ENCODE peak calls at places on chromosomes 13 and 19, in four cellular contexts. One of them, this sample, is unnamed.
A peak's percentile ranks its signal among the peaks of the same experiment; 100 is the strongest.

GRCh38 chr19:38842439-38843174 is 7.2 kb downstream of the HNRNPL start:
- DNase-seq in neural progenitor cell: no peak
- DNase-seq in pancreas: no peak
- DNase-seq in fibroblast of lung: no peak
- DNase-seq in this sample: no peak

GRCh38 chr13:23621316-23621645 is 51.1 kb downstream of the TNFRSF19 start:
- DNase-seq in neural progenitor cell: no peak
- DNase-seq in pancreas: no peak
- DNase-seq in fibroblast of lung: peak; percentile 95
- DNase-seq in this sample: no peak

GRCh38 chr19:41934849-41935374 is 6.7 kb upstream of the ERFL start:
- DNase-seq in neural progenitor cell: peak; percentile 88
- DNase-seq in pancreas: peak; percentile 58
- DNase-seq in fibroblast of lung: no peak
- DNase-seq in this sample: peak; percentile 64

GRCh38 chr19:11210656-11210928 is 13.2 kb upstream of the KANK2 start:
- DNase-seq in neural progenitor cell: no peak
- DNase-seq in pancreas: no peak
- DNase-seq in fibroblast of lung: no peak
- DNase-seq in this sample: no peak

GRCh38 chr13:109274188-109274821 is 512.1 kb downstream of the IRS2 start:
- DNase-seq in neural progenitor cell: peak; percentile 89
- DNase-seq in pancreas: no peak
- DNase-seq in fibroblast of lung: peak; percentile 85
- DNase-seq in this sample: no peak

GRCh38 chr13:34161829-34162544 is 344.0 kb downstream of the RFC3 start:
- DNase-seq in neural progenitor cell: peak; percentile 41
- DNase-seq in pancreas: no peak
- DNase-seq in fibroblast of lung: peak; percentile 90
- DNase-seq in this sample: no peak

GRCh38 chr19:54188224-54188871 is 1.0 kb downstream of the MBOAT7 start:
- DNase-seq in neural progenitor cell: peak; percentile 53
- DNase-seq in pancreas: no peak
- DNase-seq in fibroblast of lung: peak; percentile 84
- DNase-seq in this sample: no peak

GRCh38 chr13:52955505-52955904 is 73.1 kb upstream of the OLFM4 start:
- DNase-seq in neural progenitor cell: peak; percentile 73
- DNase-seq in pancreas: no peak
- DNase-seq in fibroblast of lung: no peak
- DNase-seq in this sample: no peak

GRCh38 chr13:101065314-101065713 is 351.0 kb downstream of the NALCN start:
- DNase-seq in neural progenitor cell: no peak
- DNase-seq in pancreas: no peak
- DNase-seq in fibroblast of lung: peak; percentile 78
- DNase-seq in this sample: no peak

GRCh38 chr13:100129605-100130004 is 40.7 kb downstream of the PCCA start:
- DNase-seq in neural progenitor cell: no peak
- DNase-seq in pancreas: no peak
- DNase-seq in fibroblast of lung: no peak
- DNase-seq in this sample: no peak

GRCh38 chr13:45393941-45394570 is 24.1 kb downstream of the SLC25A30 start:
- DNase-seq in neural progenitor cell: peak; percentile 74
- DNase-seq in pancreas: no peak
- DNase-seq in fibroblast of lung: peak; percentile 51
- DNase-seq in this sample: no peak

GRCh38 chr19:6066661-6067646 is 43.3 kb downstream of the RFX2 start:
- DNase-seq in neural progenitor cell: peak; percentile 98
- DNase-seq in pancreas: peak; percentile 91
- DNase-seq in fibroblast of lung: peak; percentile 92
- DNase-seq in this sample: peak; percentile 94

GRCh38 chr19:7545295-7545694 is 9.8 kb downstream of the PNPLA6 start:
- DNase-seq in neural progenitor cell: no peak
- DNase-seq in pancreas: no peak
- DNase-seq in fibroblast of lung: no peak
- DNase-seq in this sample: no peak

GRCh38 chr19:5985098-5985783 is 7.3 kb upstream of the RANBP3 start:
- DNase-seq in neural progenitor cell: no peak
- DNase-seq in pancreas: no peak
- DNase-seq in fibroblast of lung: peak; percentile 73
- DNase-seq in this sample: no peak

GRCh38 chr19:15025237-15025636 is 24.0 kb upstream of the CASP14 start:
- DNase-seq in neural progenitor cell: no peak
- DNase-seq in pancreas: no peak
- DNase-seq in fibroblast of lung: no peak
- DNase-seq in this sample: no peak

GRCh38 chr19:7738023-7738422 is 6.1 kb upstream of the CLEC4G start:
- DNase-seq in neural progenitor cell: no peak
- DNase-seq in pancreas: no peak
- DNase-seq in fibroblast of lung: no peak
- DNase-seq in this sample: no peak

GRCh38 chr19:30656520-30657100 is 284.4 kb downstream of the ZNF536 start:
- DNase-seq in neural progenitor cell: no peak
- DNase-seq in pancreas: no peak
- DNase-seq in fibroblast of lung: no peak
- DNase-seq in this sample: no peak

GRCh38 chr19:30649934-30650614 is 277.9 kb downstream of the ZNF536 start:
- DNase-seq in neural progenitor cell: peak; percentile 68
- DNase-seq in pancreas: peak; percentile 33
- DNase-seq in fibroblast of lung: peak; percentile 31
- DNase-seq in this sample: no peak

GRCh38 chr19:2811735-2812413 is 7.8 kb upstream of the ZNF554 start:
- DNase-seq in neural progenitor cell: no peak
- DNase-seq in pancreas: no peak
- DNase-seq in fibroblast of lung: no peak
- DNase-seq in this sample: no peak

GRCh38 chr19:44401108-44401786 is at the start of gene ZNF285:
- DNase-seq in neural progenitor cell: peak; percentile 98
- DNase-seq in pancreas: peak; percentile 90
- DNase-seq in fibroblast of lung: peak; percentile 97
- DNase-seq in this sample: peak; percentile 92

GRCh38 chr13:42600943-42601342 is 27.0 kb downstream of the TNFSF11 start:
- DNase-seq in neural progenitor cell: no peak
- DNase-seq in pancreas: no peak
- DNase-seq in fibroblast of lung: peak; percentile 9
- DNase-seq in this sample: no peak

GRCh38 chr13:24223341-24224231 is 63.1 kb downstream of the SPATA13 start:
- DNase-seq in neural progenitor cell: no peak
- DNase-seq in pancreas: no peak
- DNase-seq in fibroblast of lung: no peak
- DNase-seq in this sample: peak; percentile 75

GRCh38 chr13:82829040-82829439 is 1053.2 kb downstream of the SLITRK1 start:
- DNase-seq in neural progenitor cell: no peak
- DNase-seq in pancreas: no peak
- DNase-seq in fibroblast of lung: no peak
- DNase-seq in this sample: no peak

GRCh38 chr13:48160879-48161278 is 66.0 kb upstream of the MED4 start:
- DNase-seq in neural progenitor cell: no peak
- DNase-seq in pancreas: no peak
- DNase-seq in fibroblast of lung: peak; percentile 55
- DNase-seq in this sample: no peak

GRCh38 chr19:6590458-6591319 is at the start of gene CD70:
- DNase-seq in neural progenitor cell: peak; percentile 80
- DNase-seq in pancreas: no peak
- DNase-seq in fibroblast of lung: peak; percentile 45
- DNase-seq in this sample: peak; percentile 78

GRCh38 chr19:49347835-49348234 is 12.6 kb downstream of the CD37 start:
- DNase-seq in neural progenitor cell: peak; percentile 72
- DNase-seq in pancreas: no peak
- DNase-seq in fibroblast of lung: peak; percentile 66
- DNase-seq in this sample: no peak

GRCh38 chr19:35451278-35452096 is 3.4 kb downstream of the FFAR2 start:
- DNase-seq in neural progenitor cell: no peak
- DNase-seq in pancreas: no peak
- DNase-seq in fibroblast of lung: no peak
- DNase-seq in this sample: no peak

GRCh38 chr13:105518086-105518485 is 1017.4 kb downstream of the EFNB2 start:
- DNase-seq in neural progenitor cell: no peak
- DNase-seq in pancreas: no peak
- DNase-seq in fibroblast of lung: peak; percentile 84
- DNase-seq in this sample: no peak

GRCh38 chr13:52968074-52968700 is 60.4 kb upstream of the OLFM4 start:
- DNase-seq in neural progenitor cell: peak; percentile 92
- DNase-seq in pancreas: peak; percentile 83
- DNase-seq in fibroblast of lung: peak; percentile 26
- DNase-seq in this sample: peak; percentile 64

GRCh38 chr13:40789275-40790231 is at the start of gene SLC25A15:
- DNase-seq in neural progenitor cell: peak; percentile 90
- DNase-seq in pancreas: peak; percentile 80
- DNase-seq in fibroblast of lung: peak; percentile 80
- DNase-seq in this sample: peak; percentile 80

GRCh38 chr13:20141238-20142018 is 19.4 kb downstream of the GJA3 start:
- DNase-seq in neural progenitor cell: no peak
- DNase-seq in pancreas: no peak
- DNase-seq in fibroblast of lung: no peak
- DNase-seq in this sample: no peak

GRCh38 chr19:4037301-4037949 is 29.3 kb downstream of the ZBTB7A start:
- DNase-seq in neural progenitor cell: no peak
- DNase-seq in pancreas: no peak
- DNase-seq in fibroblast of lung: no peak
- DNase-seq in this sample: no peak

GRCh38 chr13:29936961-29937360 is 86.5 kb upstream of the UBL3 start:
- DNase-seq in neural progenitor cell: no peak
- DNase-seq in pancreas: no peak
- DNase-seq in fibroblast of lung: no peak
- DNase-seq in this sample: no peak

GRCh38 chr13:110914293-110915056 is 394 bp downstream of the ANKRD10 start:
- DNase-seq in neural progenitor cell: peak; percentile 90
- DNase-seq in pancreas: peak; percentile 74
- DNase-seq in fibroblast of lung: peak; percentile 78
- DNase-seq in this sample: peak; percentile 95

GRCh38 chr19:44611812-44612295 is 1.5 kb upstream of the IGSF23 start:
- DNase-seq in neural progenitor cell: no peak
- DNase-seq in pancreas: no peak
- DNase-seq in fibroblast of lung: no peak
- DNase-seq in this sample: no peak

GRCh38 chr13:93984876-93985275 is 494.6 kb downstream of the DCT start:
- DNase-seq in neural progenitor cell: no peak
- DNase-seq in pancreas: no peak
- DNase-seq in fibroblast of lung: no peak
- DNase-seq in this sample: no peak

GRCh38 chr19:48603001-48603400 is 3.5 kb upstream of the SPACA4 start:
- DNase-seq in neural progenitor cell: no peak
- DNase-seq in pancreas: no peak
- DNase-seq in fibroblast of lung: no peak
- DNase-seq in this sample: no peak

GRCh38 chr19:40223135-40223822 is 3.2 kb downstream of the CCNP start:
- DNase-seq in neural progenitor cell: peak; percentile 33
- DNase-seq in pancreas: no peak
- DNase-seq in fibroblast of lung: no peak
- DNase-seq in this sample: no peak

GRCh38 chr13:23697772-23698313 is 127.6 kb downstream of the TNFRSF19 start:
- DNase-seq in neural progenitor cell: no peak
- DNase-seq in pancreas: no peak
- DNase-seq in fibroblast of lung: no peak
- DNase-seq in this sample: no peak

GRCh38 chr13:66948910-66949309 is 281.2 kb downstream of the PCDH9 start:
- DNase-seq in neural progenitor cell: no peak
- DNase-seq in pancreas: no peak
- DNase-seq in fibroblast of lung: no peak
- DNase-seq in this sample: no peak
- H3K27ac ChIP-seq in neural progenitor cell: no peak overlapping the region
- H3K27ac ChIP-seq in pancreas: no peak overlapping the region
- H3K27ac ChIP-seq in fibroblast of lung: no peak overlapping the region
- H3K27ac ChIP-seq in this sample: no peak overlapping the region

GRCh38 chr19:13027031-13027430 is 31.8 kb downstream of the NFIX start:
- DNase-seq in neural progenitor cell: no peak
- DNase-seq in pancreas: no peak
- DNase-seq in fibroblast of lung: no peak
- DNase-seq in this sample: no peak
- H3K4me1 ChIP-seq in neural progenitor cell: peaks cover 26% of the 10 kb centered on the region
- H3K4me1 ChIP-seq in pancreas: peaks cover 27% of the 10 kb centered on the region
- H3K4me1 ChIP-seq in fibroblast of lung: peaks cover 16% of the 10 kb centered on the region
- H3K4me1 ChIP-seq in this sample: peaks cover 95% of the 10 kb centered on the region

GRCh38 chr13:50529154-50529882 is 314.2 kb downstream of the DLEU7 start:
- DNase-seq in neural progenitor cell: no peak
- DNase-seq in pancreas: peak; percentile 73
- DNase-seq in fibroblast of lung: peak; percentile 96
- DNase-seq in this sample: peak; percentile 90
- H3K27ac ChIP-seq in neural progenitor cell: no peak overlapping the region
- H3K27ac ChIP-seq in pancreas: peak overlapping the region; percentile 11
- H3K27ac ChIP-seq in fibroblast of lung: peak overlapping the region; percentile 74
- H3K27ac ChIP-seq in this sample: peak overlapping the region; percentile 62

DNA sequence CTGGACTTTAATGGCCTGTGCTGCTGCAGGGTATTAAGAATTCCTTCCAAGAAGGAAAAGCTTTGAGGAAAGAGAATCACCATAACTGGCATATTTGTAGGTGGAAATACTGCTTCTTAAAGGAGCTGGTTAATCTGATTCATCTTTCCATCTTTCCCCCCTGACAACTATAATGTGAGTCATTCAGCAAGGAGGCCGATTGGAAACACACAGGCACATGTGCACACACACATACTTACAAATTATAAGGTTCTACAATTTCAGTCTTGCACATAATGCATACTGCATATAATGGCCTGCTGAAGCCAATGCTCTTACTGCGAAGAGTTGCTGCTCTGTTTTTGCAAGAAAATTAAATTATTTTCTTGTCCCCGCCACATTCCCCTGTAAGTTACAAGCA is 78.8 kb upstream of the TPP2 start:
- DNase-seq in neural progenitor cell: no peak
- DNase-seq in pancreas: no peak
- DNase-seq in fibroblast of lung: no peak
- DNase-seq in this sample: no peak
- H3K4me1 ChIP-seq in neural progenitor cell: no peaks in the 10 kb centered on the region
- H3K4me1 ChIP-seq in pancreas: no peaks in the 10 kb centered on the region
- H3K4me1 ChIP-seq in fibroblast of lung: no peaks in the 10 kb centered on the region
- H3K4me1 ChIP-seq in this sample: no peaks in the 10 kb centered on the region

DNA sequence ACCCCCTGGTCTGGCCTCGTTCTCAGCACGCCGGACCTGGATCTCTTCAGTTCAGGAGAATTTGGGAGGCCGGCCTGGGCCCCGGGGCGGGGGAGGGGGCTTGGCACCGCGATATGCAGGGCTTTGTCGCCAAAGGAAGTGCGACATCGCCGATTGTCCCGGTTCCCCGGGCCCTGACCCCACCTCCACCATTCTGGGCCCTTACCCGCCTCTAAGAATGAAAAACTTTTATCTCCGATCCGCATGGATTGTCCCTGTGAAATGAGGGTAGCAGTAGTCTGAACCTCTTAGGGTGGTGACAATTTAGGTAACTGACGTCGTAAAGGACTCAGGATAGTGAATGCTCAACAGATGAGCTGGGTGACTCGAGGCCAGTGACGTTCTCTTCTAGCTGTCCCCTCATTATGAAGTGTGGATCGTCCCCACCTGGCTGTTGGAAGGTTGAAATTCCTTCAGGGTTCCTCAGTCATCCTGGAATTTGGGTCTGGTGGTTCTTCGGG is 649 bp downstream of the DDA1 start:
- DNase-seq in neural progenitor cell: no peak
- DNase-seq in pancreas: no peak
- DNase-seq in fibroblast of lung: no peak
- DNase-seq in this sample: no peak
- H3K27ac ChIP-seq in neural progenitor cell: no peak overlapping the region
- H3K27ac ChIP-seq in pancreas: no peak overlapping the region
- H3K27ac ChIP-seq in fibroblast of lung: peak overlapping the region; percentile 76
- H3K27ac ChIP-seq in this sample: peak overlapping the region; percentile 78

This sample was measured in left lung.